ENCODE peak calls at places on chromosome 13, in four cellular contexts. U is head of caudate nucleus, I is hepatocyte, E is mucosa of gallbladder. A is an unnamed sample.
A peak's percentile ranks its signal among the peaks of the same experiment; 100 is the strongest.

GRCh38 chr13:63700366-63700765 is 2284.7 kb upstream of the PCDH20 start:
- DNase-seq in U (no peak), I (no peak), E (no peak), A (no peak)

GRCh38 chr13:95100525-95101121 is 200.6 kb downstream of the ABCC4 start:
- DNase-seq in U (no peak), I (no peak), E (no peak), A (peak; percentile 95)

GRCh38 chr13:72255908-72256307 is 388.9 kb upstream of the DACH1 start:
- DNase-seq in U (peak; percentile 35), I (peak; percentile 61), E (peak; percentile 19), A (peak; percentile 61)

GRCh38 chr13:99956473-99957349 is 14.9 kb downstream of the ZIC5 start:
- DNase-seq in U (no peak), I (no peak), E (no peak), A (no peak)

GRCh38 chr13:97723655-97724054 is 229.8 kb upstream of the IPO5 start:
- DNase-seq in U (no peak), I (no peak), E (no peak), A (no peak)

GRCh38 chr13:31951215-31951678 is 80.3 kb upstream of the FRY start:
- DNase-seq in U (no peak), I (peak; percentile 57), E (peak; percentile 67), A (peak; percentile 38)

GRCh38 chr13:108214511-108215383 is 589 bp downstream of the LIG4 start:
- DNase-seq in U (peak; percentile 18), I (peak; percentile 45), E (no peak), A (no peak)

GRCh38 chr13:42807866-42808265 is 26.5 kb downstream of the FAM216B start:
- DNase-seq in U (no peak), I (no peak), E (no peak), A (peak; percentile 88)

GRCh38 chr13:72696590-72696989 is 30.8 kb downstream of the MZT1 start:
- DNase-seq in U (no peak), I (no peak), E (no peak), A (no peak)

GRCh38 chr13:100825551-100825950 is 151.0 kb upstream of the TMTC4 start:
- DNase-seq in U (no peak), I (no peak), E (no peak), A (no peak)